ENCODE peak calls at places on chromosome 4, in seven cellular contexts. A is stomach, M is left ventricle myocardium inferior, U is aorta, O is ovary, L is fibroblast of lung, N is keratinocyte. C is an unnamed sample. For H3K4me1, the result is how much of the 10 kb centered on the place peaks cover.

GRCh38 chr4:83252782-83253405 is 31.7 kb downstream of the COQ2 start:
- DNase-seq in U (peak), M (no peak), N (peak), L (peak), O (no peak), A (peak), C (peak)

GRCh38 chr4:94489075-94489474 is 37.3 kb downstream of the PDLIM5 start:
- DNase-seq in O (no peak), A (no peak), N (no peak), L (no peak), M (no peak), U (no peak), C (no peak)

GRCh38 chr4:102334624-102335023 is 10.7 kb downstream of the SLC39A8 start:
- DNase-seq in L (no peak), A (no peak), M (no peak), N (no peak), O (no peak), U (no peak), C (no peak)

GRCh38 chr4:72842323-72842722 is 227.2 kb downstream of the COX18 start:
- DNase-seq in L (peak), U (no peak), N (no peak), O (no peak), A (no peak), M (no peak), C (no peak)

GRCh38 chr4:167897116-167897515 is 195.2 kb upstream of the ANXA10 start:
- DNase-seq in L (peak), A (no peak), U (no peak), M (no peak), O (no peak), N (peak), C (no peak)

GRCh38 chr4:84547211-84547610 is 35.7 kb upstream of the CDS1 start:
- DNase-seq in A (no peak), L (no peak), U (no peak), M (no peak), N (no peak), O (no peak), C (no peak)

GRCh38 chr4:8284391-8284790 is 14.8 kb downstream of the HTRA3 start:
- DNase-seq in O (no peak), A (no peak), M (no peak), L (no peak), U (peak), N (no peak), C (peak)

GRCh38 chr4:83360018-83360417 is 25.4 kb upstream of the HPSE start:
- DNase-seq in U (no peak), A (no peak), M (no peak), L (no peak), N (no peak), O (no peak), C (no peak)

GRCh38 chr4:183857040-183857439 is 48.1 kb upstream of the STOX2 start:
- DNase-seq in A (no peak), L (no peak), O (no peak), M (no peak), N (no peak), U (no peak), C (no peak)

GRCh38 chr4:179195887-179196286 is 1753.7 kb upstream of the AGA start:
- DNase-seq in M (no peak), A (no peak), U (no peak), O (no peak), N (no peak), L (no peak), C (no peak)

GRCh38 chr4:183989471-183989870 is 84.4 kb downstream of the STOX2 start:
- DNase-seq in M (no peak), A (no peak), U (no peak), L (peak), O (no peak), N (no peak), C (no peak)

GRCh38 chr4:52038109-52038912 is at the start of gene SGCB:
- DNase-seq in A (peak), U (peak), M (peak), N (no peak), O (peak), L (peak), C (peak)

GRCh38 chr4:158461336-158461735 is 60.3 kb upstream of the RXFP1 start:
- DNase-seq in A (no peak), O (no peak), U (no peak), N (no peak), M (no peak), L (peak), C (no peak)

GRCh38 chr4:27836505-27836904 is 975.9 kb downstream of the STIM2 start:
- DNase-seq in N (no peak), L (peak), O (no peak), U (no peak), A (no peak), M (no peak), C (no peak)

GRCh38 chr4:156948738-156949137 is 22.9 kb downstream of the PDGFC start:
- DNase-seq in M (no peak), U (no peak), L (no peak), A (no peak), O (no peak), N (no peak), C (no peak)

GRCh38 chr4:141215030-141215429 is 5.7 kb upstream of the ZNF330 start:
- DNase-seq in L (peak), M (no peak), U (no peak), A (no peak), N (no peak), O (no peak), C (no peak)

GRCh38 chr4:138851626-138852443 is 163.7 kb upstream of the NOCT start:
- DNase-seq in U (no peak), N (no peak), M (no peak), A (no peak), O (no peak), L (peak), C (no peak)

GRCh38 chr4:52019941-52020657 is at the start of gene LRRC66:
- DNase-seq in M (no peak), O (no peak), N (no peak), A (peak), U (no peak), L (no peak), C (no peak)

GRCh38 chr4:86233090-86233489 is 126.8 kb downstream of the MAPK10 start:
- DNase-seq in A (no peak), N (no peak), L (no peak), O (no peak), U (no peak), M (no peak), C (no peak)

GRCh38 chr4:151730003-151730559 is 30.7 kb downstream of the GATB start:
- DNase-seq in L (peak), M (no peak), A (no peak), O (no peak), U (no peak), N (peak), C (no peak)

GRCh38 chr4:125104616-125105015 is 210.1 kb upstream of the FAT4 start:
- DNase-seq in O (no peak), A (no peak), M (no peak), L (peak), U (no peak), N (no peak), C (no peak)

GRCh38 chr4:115537387-115537786 is 424.0 kb upstream of the NDST4 start:
- DNase-seq in U (no peak), L (peak), N (no peak), M (no peak), A (no peak), O (no peak), C (no peak)

GRCh38 chr4:34676390-34676789 is 1567.9 kb downstream of the ARAP2 start:
- DNase-seq in N (no peak), A (no peak), M (no peak), U (no peak), O (no peak), L (no peak), C (no peak)

GRCh38 chr4:8916914-8917305 is 45.3 kb upstream of the HMX1 start:
- DNase-seq in U (no peak), L (no peak), O (no peak), N (no peak), M (no peak), A (no peak), C (no peak)

GRCh38 chr4:13611283-13611842 is 16.2 kb downstream of the BOD1L1 start:
- DNase-seq in A (no peak), N (no peak), U (no peak), O (no peak), M (no peak), L (peak), C (no peak)

GRCh38 chr4:48409203-48409602 is 67.9 kb downstream of the SLAIN2 start:
- DNase-seq in O (no peak), L (peak), M (no peak), U (no peak), N (no peak), A (no peak), C (no peak)

GRCh38 chr4:31365006-31365690 is 645.0 kb downstream of the PCDH7 start:
- DNase-seq in O (no peak), M (no peak), L (peak), A (no peak), N (no peak), U (no peak), C (no peak)

GRCh38 chr4:78345237-78345636 is 206.3 kb upstream of the ANXA3 start:
- DNase-seq in O (no peak), U (no peak), M (no peak), N (no peak), A (no peak), L (no peak), C (no peak)

GRCh38 chr4:54586343-54586953 is 71.3 kb upstream of the KIT start:
- DNase-seq in U (no peak), L (peak), M (no peak), A (no peak), O (no peak), N (peak), C (no peak)

GRCh38 chr4:83075696-83076095 is 38.8 kb downstream of the PLAC8 start:
- DNase-seq in U (no peak), N (no peak), M (no peak), O (no peak), A (no peak), L (peak), C (no peak)

GRCh38 chr4:180695851-180696250 is 1547.4 kb upstream of the TENM3 start:
- DNase-seq in A (no peak), L (peak), M (no peak), U (no peak), N (no peak), O (no peak), C (no peak)

GRCh38 chr4:119025916-119026661 is 109.5 kb upstream of the MYOZ2 start:
- DNase-seq in N (no peak), L (peak), A (no peak), M (no peak), U (peak), O (no peak), C (peak)

GRCh38 chr4:87089368-87089767 is 131.1 kb downstream of the KLHL8 start:
- DNase-seq in O (no peak), N (no peak), M (no peak), L (no peak), A (no peak), U (no peak), C (no peak)

GRCh38 chr4:8188743-8189550 is 10.1 kb upstream of the SH3TC1 start:
- DNase-seq in U (peak), M (peak), L (no peak), N (peak), O (no peak), A (peak), C (peak)

GRCh38 chr4:7711330-7711963 is 228.2 kb downstream of the AFAP1 start:
- DNase-seq in N (no peak), U (no peak), M (no peak), L (no peak), A (no peak), O (no peak), C (no peak)

GRCh38 chr4:105599475-105599874 is 47.1 kb downstream of the ARHGEF38 start:
- DNase-seq in L (no peak), O (no peak), M (no peak), N (no peak), A (no peak), U (no peak), C (no peak)

GRCh38 chr4:85642356-85643100 is 167.6 kb downstream of the ARHGAP24 start:
- DNase-seq in U (no peak), A (no peak), N (no peak), L (no peak), O (no peak), M (no peak), C (no peak)

GRCh38 chr4:4859799-4860380 is 425 bp downstream of the MSX1 start:
- DNase-seq in A (no peak), O (no peak), N (no peak), U (no peak), L (no peak), M (no peak), C (no peak)

GRCh38 chr4:4862665-4863482 is 3.4 kb downstream of the MSX1 start:
- DNase-seq in O (no peak), L (no peak), U (no peak), A (no peak), M (no peak), N (no peak), C (no peak)

GRCh38 chr4:4860381-4860802 is 927 bp downstream of the MSX1 start:
- DNase-seq in M (no peak), N (no peak), L (no peak), O (no peak), A (no peak), U (no peak), C (no peak)

GRCh38 chr4:4860803-4861591 is 1.5 kb downstream of the MSX1 start:
- DNase-seq in A (no peak), L (no peak), U (no peak), O (no peak), M (peak), N (no peak), C (peak)

DNA sequence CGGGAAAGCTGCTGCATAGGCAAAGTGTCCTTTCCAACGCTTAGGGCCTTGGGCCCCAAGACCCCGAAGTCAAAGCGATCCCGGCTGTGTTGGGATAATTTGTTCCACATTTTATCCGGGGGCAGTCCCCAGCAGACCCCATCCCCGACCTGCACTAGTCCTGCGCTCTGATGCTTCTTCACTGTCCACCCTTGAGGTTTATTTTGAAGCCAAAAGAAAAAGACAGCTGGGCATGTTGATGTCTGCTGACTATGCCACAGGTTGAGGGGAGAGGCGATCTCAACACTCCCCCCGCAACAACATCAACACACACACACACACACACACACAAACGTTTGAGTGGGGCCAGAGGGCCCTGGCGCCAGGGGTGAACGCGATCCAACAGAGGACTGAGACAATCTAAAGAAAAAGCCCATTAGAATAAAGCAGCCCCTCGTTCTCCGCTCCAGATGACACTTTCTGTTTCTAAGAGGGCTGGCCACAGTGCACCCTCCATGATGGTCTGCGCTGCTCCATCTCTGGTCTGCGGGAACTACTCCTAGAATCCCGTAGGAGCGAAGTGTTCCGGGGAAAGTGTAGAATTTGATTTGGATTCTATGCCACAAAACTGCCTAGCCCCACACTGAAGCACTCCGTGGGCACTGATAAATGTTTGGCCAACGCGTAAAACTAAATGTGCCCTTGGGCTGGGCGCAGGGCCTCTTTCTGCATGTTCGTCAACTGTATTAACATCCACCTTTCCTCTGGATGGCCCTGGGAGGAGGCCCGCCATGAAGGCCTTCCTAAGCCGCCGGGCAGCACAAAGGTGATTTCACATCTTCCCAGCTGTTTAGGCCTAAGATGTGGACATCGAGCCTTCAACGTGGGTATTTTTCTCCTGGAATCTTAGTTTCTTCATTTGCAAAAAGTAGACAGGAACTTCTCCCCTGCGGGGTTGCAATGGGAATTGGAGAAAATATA is 2.4 kb downstream of the MSX1 start:
- DNase-seq in O (no peak), M (no peak), A (no peak), L (no peak), U (no peak), N (no peak), C (peak)
- H3K4me3 ChIP-seq in O (peak), M (peak), A (no peak), L (no peak), U (no peak), N (no peak), C (peak)

GRCh38 chr4:38468491-38468890 is 195.5 kb upstream of the KLF3 start:
- DNase-seq in M (no peak), A (no peak), O (no peak), U (no peak), L (no peak), N (no peak), C (no peak)
- H3K27ac ChIP-seq in M (no peak), A (no peak), O (no peak), U (no peak), L (no peak), N (no peak), C (no peak)

DNA sequence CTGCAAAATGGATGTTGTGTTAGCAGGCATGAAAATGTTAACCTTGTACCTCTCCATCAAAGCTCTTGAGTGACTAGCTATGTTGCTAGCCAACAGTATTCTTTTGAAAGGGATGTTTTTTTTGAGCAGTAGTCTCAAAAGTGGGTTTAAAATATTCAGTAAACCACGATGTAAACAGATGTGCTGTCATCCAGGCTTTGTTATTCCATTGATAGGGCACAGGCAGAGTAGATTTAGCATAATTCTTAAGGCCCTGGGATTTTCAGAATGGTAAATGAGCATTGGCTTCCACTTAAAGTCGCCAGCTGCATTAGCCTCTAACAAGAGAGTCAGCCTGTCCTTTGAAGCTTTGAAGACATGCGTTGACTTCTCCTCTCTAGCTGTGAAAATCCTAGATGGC is 18.4 kb downstream of the FGF2 start:
- DNase-seq in L (peak), A (no peak), N (no peak), M (no peak), U (no peak), O (no peak), C (no peak)
- H3K4me1 ChIP-seq in L (under half), A (under half), N (under half), M (under half), U (under half), O (under half), C (under half)

DNA sequence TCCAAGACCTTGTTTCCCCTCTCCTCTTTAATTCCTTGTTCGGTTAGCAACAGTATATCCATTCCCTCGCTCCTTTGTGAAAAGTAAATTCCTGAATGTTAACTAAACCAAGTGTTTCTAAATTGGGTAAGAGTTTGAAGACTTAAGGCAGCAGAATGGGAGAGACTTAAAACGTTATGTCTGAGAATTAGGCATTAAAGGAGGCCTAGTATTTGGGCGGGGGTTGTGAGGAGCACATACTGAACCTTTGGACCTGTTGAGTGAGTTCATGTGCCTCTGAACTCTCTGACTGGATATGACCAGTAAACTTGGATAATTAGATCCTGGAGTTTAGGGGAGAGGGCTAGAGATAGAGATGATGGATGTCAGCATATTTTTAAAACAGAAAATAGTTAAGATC is 1.2 kb downstream of the MSMO1 start:
- DNase-seq in U (no peak), M (no peak), N (no peak), A (no peak), O (no peak), L (no peak), C (no peak)
- H3K4me3 ChIP-seq in U (no peak), M (peak), N (peak), A (peak), O (peak), L (peak), C (no peak)

GRCh38 chr4:139903845-139904244 is 238.2 kb downstream of the MGST2 start:
- DNase-seq in N (no peak), O (no peak), M (no peak), U (no peak), L (no peak), A (no peak), C (no peak)

GRCh38 chr4:139901516-139902327 is 236.1 kb downstream of the MGST2 start:
- DNase-seq in A (no peak), U (no peak), M (no peak), L (peak), O (no peak), N (no peak), C (no peak)

GRCh38 chr4:139900964-139901376 is 235.4 kb downstream of the MGST2 start:
- DNase-seq in M (no peak), A (no peak), U (no peak), L (no peak), O (no peak), N (no peak), C (no peak)

GRCh38 chr4:139904406-139904805 is 238.8 kb downstream of the MGST2 start:
- DNase-seq in L (no peak), N (no peak), A (no peak), O (no peak), U (no peak), M (no peak), C (no peak)

GRCh38 chr4:139902328-139903217 is 237.0 kb downstream of the MGST2 start:
- DNase-seq in L (no peak), U (no peak), O (no peak), M (no peak), N (no peak), A (no peak), C (no peak)
- H3K27ac ChIP-seq in L (peak), U (no peak), O (no peak), M (peak), N (no peak), A (peak), C (no peak)

DNA sequence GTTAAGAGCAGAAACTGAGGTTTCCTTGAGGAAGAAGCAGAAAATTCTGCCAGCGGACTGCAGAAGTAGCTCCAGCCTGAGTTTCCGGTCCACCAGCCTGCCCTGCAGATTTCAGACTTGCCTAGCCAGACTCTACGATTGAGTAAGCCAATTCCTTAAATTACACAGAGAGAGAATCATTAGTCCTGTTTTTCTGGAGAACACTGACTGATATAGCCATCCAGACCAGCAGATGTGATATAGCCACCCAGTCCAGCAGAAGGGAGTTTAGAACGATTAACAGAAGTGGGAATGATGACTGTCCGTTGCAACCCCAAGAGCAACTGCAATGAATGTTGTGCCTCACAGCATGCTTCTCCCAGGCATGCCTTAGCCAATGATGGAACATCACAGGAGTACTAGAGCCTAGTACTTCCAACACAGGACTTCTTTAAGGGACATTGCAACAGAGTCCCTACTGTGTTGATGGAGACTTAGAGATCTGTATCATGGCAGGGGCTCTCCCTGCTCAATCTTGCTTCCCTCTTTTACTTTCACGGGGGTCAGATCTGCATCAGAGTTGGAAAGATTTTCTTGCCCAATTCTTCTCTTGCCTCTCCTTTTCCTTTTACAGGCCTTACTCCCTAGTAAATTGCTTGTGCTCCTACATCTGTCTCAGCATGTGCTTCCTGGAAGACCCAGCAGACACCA is 264.6 kb upstream of the CLNK start:
- DNase-seq in U (no peak), O (no peak), L (no peak), N (no peak), A (no peak), M (no peak), C (no peak)
- H3K4me1 ChIP-seq in U (under half), O (under half), L (under half), N (under half), A (under half), M (under half), C (under half)

C was measured in heart left ventricle.